ENCODE peak calls at places on chromosomes 6 and 20, in seven cellular contexts. C is stimulated activated CD4-positive, alpha-beta T cell treated with anti-CD3 and anti-CD28 coated beads, Interleukin-4, amount 100 ng/mL, for 1 hour; T is T follicular helper cell; K is NCI-H1105; U is progenitor cell of endocrine pancreas; Q is T-helper 9 cell; H is neuronal stem cell. V is an unnamed sample.

GRCh38 chr20:25220810-25221591 is 25.5 kb downstream of the ENTPD6 start:
- DNase-seq in C (no peak), T (no peak), K (peak; percentile 77), U (no peak), Q (no peak), H (no peak), V (no peak)

GRCh38 chr20:58408603-58409246 is 19.7 kb downstream of the VAPB start:
- DNase-seq in C (no peak), T (no peak), K (no peak), U (no peak), Q (no peak), H (no peak), V (no peak)

GRCh38 chr6:47188588-47189021 is 121.1 kb downstream of the TNFRSF21 start:
- DNase-seq in C (no peak), T (no peak), K (no peak), U (no peak), Q (no peak), H (no peak), V (peak; percentile 10)

GRCh38 chr20:37901667-37902503 is 1.0 kb upstream of the VSTM2L start:
- DNase-seq in C (no peak), T (no peak), K (no peak), U (peak; percentile 33), Q (no peak), H (no peak), V (peak; percentile 89)

GRCh38 chr20:4217349-4217761 is 202.0 kb upstream of the RNF24 start:
- DNase-seq in C (no peak), T (no peak), K (no peak), U (no peak), Q (no peak), H (no peak), V (no peak)

GRCh38 chr6:168469198-168469943 is 28.4 kb downstream of the SMOC2 start:
- DNase-seq in C (no peak), T (no peak), K (no peak), U (no peak), Q (no peak), H (no peak), V (no peak)

GRCh38 chr20:63830821-63831593 is at the start of gene ZBTB46:
- DNase-seq in C (no peak), T (no peak), K (no peak), U (no peak), Q (no peak), H (no peak), V (peak; percentile 100)

GRCh38 chr6:1596088-1596852 is 13.4 kb upstream of the FOXC1 start:
- DNase-seq in C (peak; percentile 63), T (peak; percentile 46), K (peak; percentile 62), U (peak; percentile 65), Q (peak; percentile 55), H (no peak), V (peak; percentile 71)

GRCh38 chr6:167399599-167399998 is 74.7 kb downstream of the TTLL2 start:
- DNase-seq in C (no peak), T (no peak), K (no peak), U (no peak), Q (no peak), H (no peak), V (no peak)

GRCh38 chr6:158799051-158799792 is 19.9 kb downstream of the EZR start:
- DNase-seq in C (no peak), T (no peak), K (peak; percentile 98), U (no peak), Q (no peak), H (no peak), V (no peak)

GRCh38 chr6:44127186-44128019 is at the start of the genes MRPL14 and TMEM63B:
- DNase-seq in C (peak; percentile 92), T (peak; percentile 87), K (peak; percentile 88), U (peak; percentile 81), Q (peak; percentile 89), H (peak; percentile 90), V (peak; percentile 99)

GRCh38 chr6:51025082-51025777 is 206.6 kb downstream of the TFAP2B start:
- DNase-seq in C (no peak), T (no peak), K (no peak), U (no peak), Q (no peak), H (no peak), V (no peak)

GRCh38 chr6:169048806-169049205 is 204.8 kb downstream of the THBS2 start:
- DNase-seq in C (no peak), T (no peak), K (no peak), U (no peak), Q (no peak), H (no peak), V (no peak)

GRCh38 chr6:56902551-56903464 is 52.1 kb upstream of the BEND6 start:
- DNase-seq in C (no peak), T (no peak), K (peak; percentile 40), U (no peak), Q (no peak), H (peak; percentile 14), V (no peak)

GRCh38 chr6:155419161-155419560 is 36.5 kb downstream of the NOX3 start:
- DNase-seq in C (no peak), T (no peak), K (no peak), U (no peak), Q (no peak), H (no peak), V (no peak)

GRCh38 chr6:160861824-160862223 is 129.7 kb upstream of the MAP3K4 start:
- DNase-seq in C (no peak), T (no peak), K (no peak), U (no peak), Q (no peak), H (no peak), V (no peak)

GRCh38 chr6:95017922-95018321 is 559.4 kb upstream of the MANEA start:
- DNase-seq in C (no peak), T (no peak), K (no peak), U (no peak), Q (no peak), H (no peak), V (no peak)

GRCh38 chr6:83709748-83710050 is 798 bp upstream of the SNAP91 start:
- DNase-seq in C (no peak), T (no peak), K (no peak), U (no peak), Q (no peak), H (no peak), V (no peak)

GRCh38 chr6:107458687-107459282 is 579 bp downstream of the PDSS2 start:
- DNase-seq in C (peak; percentile 16), T (peak; percentile 1), K (peak; percentile 44), U (peak; percentile 25), Q (peak; percentile 3), H (no peak), V (peak; percentile 10)

GRCh38 chr20:1417273-1417672 is 24.4 kb upstream of the FKBP1A start:
- DNase-seq in C (no peak), T (no peak), K (no peak), U (no peak), Q (no peak), H (no peak), V (no peak)

GRCh38 chr20:62485062-62485700 is 9.4 kb upstream of the GATA5 start:
- DNase-seq in C (no peak), T (no peak), K (no peak), U (no peak), Q (no peak), H (no peak), V (no peak)

GRCh38 chr20:33685328-33686007 is 717 bp downstream of the E2F1 start:
- DNase-seq in C (peak; percentile 66), T (no peak), K (peak; percentile 18), U (peak; percentile 50), Q (peak; percentile 29), H (no peak), V (peak; percentile 60)

GRCh38 chr20:4544765-4545164 is 176.9 kb upstream of the PRND start:
- DNase-seq in C (no peak), T (no peak), K (no peak), U (no peak), Q (no peak), H (no peak), V (no peak)

GRCh38 chr6:27478141-27478705 is 5.3 kb upstream of the ZNF184 start:
- DNase-seq in C (no peak), T (no peak), K (no peak), U (no peak), Q (no peak), H (no peak), V (no peak)

GRCh38 chr20:1331801-1332453 is 3.0 kb upstream of the SDCBP2 start:
- DNase-seq in C (no peak), T (no peak), K (no peak), U (no peak), Q (no peak), H (no peak), V (no peak)

V was measured in 8988T.